ENCODE peak calls at places on chromosomes 7 and 10, in six cellular contexts. One of them, this sample, is unnamed.

GRCh38 chr7:157644946-157645345 is 308.1 kb downstream of the DNAJB6 start:
- DNase-seq in HepG2: no peak
- DNase-seq in A549: no peak
- DNase-seq in K562: no peak
- DNase-seq in GM12878: no peak
- DNase-seq in endothelial cell of umbilical vein: no peak
- DNase-seq in this sample: no peak

GRCh38 chr7:50621932-50622587 is 56.9 kb upstream of the DDC start:
- DNase-seq in A549: no peak
- DNase-seq in GM12878: no peak
- DNase-seq in endothelial cell of umbilical vein: no peak
- DNase-seq in K562: no peak
- DNase-seq in HepG2: no peak
- DNase-seq in this sample: no peak

GRCh38 chr7:15703732-15704131 is 17.2 kb upstream of the MEOX2 start:
- DNase-seq in A549: no peak
- DNase-seq in K562: no peak
- DNase-seq in endothelial cell of umbilical vein: no peak
- DNase-seq in GM12878: no peak
- DNase-seq in HepG2: no peak
- DNase-seq in this sample: no peak

GRCh38 chr10:110007171-110007700 is 548 bp upstream of the ADD3 start:
- DNase-seq in A549: peak; percentile 35
- DNase-seq in endothelial cell of umbilical vein: no peak
- DNase-seq in K562: peak; percentile 53
- DNase-seq in GM12878: no peak
- DNase-seq in HepG2: no peak
- DNase-seq in this sample: no peak

GRCh38 chr10:12201543-12201942 is 5.6 kb downstream of the CDC123 start:
- DNase-seq in endothelial cell of umbilical vein: no peak
- DNase-seq in HepG2: no peak
- DNase-seq in GM12878: no peak
- DNase-seq in A549: no peak
- DNase-seq in K562: no peak
- DNase-seq in this sample: no peak

GRCh38 chr10:536371-536925 is 153.0 kb downstream of the DIP2C start:
- DNase-seq in K562: no peak
- DNase-seq in A549: no peak
- DNase-seq in HepG2: no peak
- DNase-seq in endothelial cell of umbilical vein: no peak
- DNase-seq in GM12878: no peak
- DNase-seq in this sample: no peak

GRCh38 chr10:17647316-17647715 is 3.4 kb downstream of the STAM start:
- DNase-seq in GM12878: no peak
- DNase-seq in K562: no peak
- DNase-seq in HepG2: no peak
- DNase-seq in endothelial cell of umbilical vein: no peak
- DNase-seq in A549: no peak
- DNase-seq in this sample: peak; percentile 57

GRCh38 chr7:34756691-34757090 is 98.7 kb downstream of the NPSR1 start:
- DNase-seq in A549: no peak
- DNase-seq in GM12878: no peak
- DNase-seq in HepG2: no peak
- DNase-seq in endothelial cell of umbilical vein: no peak
- DNase-seq in K562: no peak
- DNase-seq in this sample: no peak

GRCh38 chr10:94292448-94293118 is 70.2 kb downstream of the NOC3L start:
- DNase-seq in endothelial cell of umbilical vein: peak; percentile 60
- DNase-seq in HepG2: no peak
- DNase-seq in A549: no peak
- DNase-seq in K562: no peak
- DNase-seq in GM12878: no peak
- DNase-seq in this sample: no peak

GRCh38 chr10:128451879-128452278 is 325.7 kb upstream of the MKI67 start:
- DNase-seq in A549: no peak
- DNase-seq in K562: no peak
- DNase-seq in endothelial cell of umbilical vein: no peak
- DNase-seq in HepG2: no peak
- DNase-seq in GM12878: no peak
- DNase-seq in this sample: no peak

GRCh38 chr10:103543617-103544525 is 50.4 kb downstream of the NEURL1 start:
- DNase-seq in GM12878: no peak
- DNase-seq in K562: no peak
- DNase-seq in A549: no peak
- DNase-seq in endothelial cell of umbilical vein: no peak
- DNase-seq in HepG2: no peak
- DNase-seq in this sample: no peak

GRCh38 chr10:132526676-132527075 is 10.9 kb upstream of the INPP5A start:
- DNase-seq in K562: no peak
- DNase-seq in endothelial cell of umbilical vein: no peak
- DNase-seq in A549: no peak
- DNase-seq in HepG2: no peak
- DNase-seq in GM12878: no peak
- DNase-seq in this sample: no peak

GRCh38 chr7:24979470-24979862 is 512 bp downstream of the OSBPL3 start:
- DNase-seq in endothelial cell of umbilical vein: peak; percentile 71
- DNase-seq in A549: peak; percentile 63
- DNase-seq in K562: peak; percentile 67
- DNase-seq in HepG2: peak; percentile 47
- DNase-seq in GM12878: no peak
- DNase-seq in this sample: peak; percentile 90

GRCh38 chr7:38070718-38071117 is 107.3 kb upstream of the STARD3NL start:
- DNase-seq in GM12878: no peak
- DNase-seq in A549: peak; percentile 28
- DNase-seq in HepG2: no peak
- DNase-seq in K562: peak; percentile 35
- DNase-seq in endothelial cell of umbilical vein: no peak
- DNase-seq in this sample: peak; percentile 46

GRCh38 chr7:95509199-95509598 is 23.5 kb downstream of the ASB4 start:
- DNase-seq in GM12878: no peak
- DNase-seq in HepG2: peak; percentile 25
- DNase-seq in K562: no peak
- DNase-seq in endothelial cell of umbilical vein: peak; percentile 20
- DNase-seq in A549: no peak
- DNase-seq in this sample: peak; percentile 19

GRCh38 chr10:124996127-124996853 is 54.4 kb downstream of the ZRANB1 start:
- DNase-seq in endothelial cell of umbilical vein: no peak
- DNase-seq in GM12878: no peak
- DNase-seq in A549: no peak
- DNase-seq in HepG2: no peak
- DNase-seq in K562: no peak
- DNase-seq in this sample: no peak

GRCh38 chr7:150351587-150352194 is 10.3 kb upstream of the RARRES2 start:
- DNase-seq in GM12878: no peak
- DNase-seq in endothelial cell of umbilical vein: no peak
- DNase-seq in K562: no peak
- DNase-seq in A549: no peak
- DNase-seq in HepG2: no peak
- DNase-seq in this sample: no peak

GRCh38 chr7:129150199-129150996 is 5.9 kb downstream of the TSPAN33 start:
- DNase-seq in GM12878: no peak
- DNase-seq in K562: peak; percentile 87
- DNase-seq in A549: no peak
- DNase-seq in HepG2: no peak
- DNase-seq in endothelial cell of umbilical vein: no peak
- DNase-seq in this sample: no peak

DNA sequence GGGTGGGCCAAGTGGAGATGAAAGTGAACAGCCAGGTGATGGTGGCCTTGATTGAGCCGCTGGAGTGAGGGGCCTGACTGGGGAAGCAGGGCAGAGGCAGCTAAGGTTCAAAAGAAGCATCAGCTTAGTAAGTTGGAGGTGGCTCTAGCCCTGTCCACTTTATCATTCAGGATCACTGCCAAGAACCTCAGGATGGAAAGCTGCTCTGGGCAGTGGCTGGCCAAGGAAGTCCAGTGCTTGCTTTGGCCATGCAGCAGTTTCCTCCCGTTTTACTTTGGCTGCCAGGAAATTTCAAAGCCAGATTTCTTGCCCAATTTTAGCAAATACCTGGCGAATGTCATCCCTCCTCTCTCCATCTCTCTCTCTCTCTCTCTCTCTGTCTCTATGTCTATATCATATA is 384.9 kb downstream of the PLXNA4 start:
- DNase-seq in K562: no peak
- DNase-seq in GM12878: no peak
- DNase-seq in A549: no peak
- DNase-seq in endothelial cell of umbilical vein: peak; percentile 76
- DNase-seq in HepG2: no peak
- DNase-seq in this sample: no peak
- TF ChIP-seq MYC in K562: no peak
- TF ChIP-seq MYC in GM12878: no peak
- TF ChIP-seq MYC in A549: no peak
- TF ChIP-seq MYC in endothelial cell of umbilical vein: no peak
- TF ChIP-seq MYC in HepG2: no peak
- TF ChIP-seq MYC in this sample: no peak

GRCh38 chr10:11118696-11119095 is 101.0 kb downstream of the CELF2 start:
- DNase-seq in HepG2: no peak
- DNase-seq in K562: no peak
- DNase-seq in A549: no peak
- DNase-seq in endothelial cell of umbilical vein: no peak
- DNase-seq in GM12878: no peak
- DNase-seq in this sample: no peak
- TF ChIP-seq MYC in HepG2: no peak
- TF ChIP-seq MYC in K562: no peak
- TF ChIP-seq MYC in A549: no peak
- TF ChIP-seq MYC in endothelial cell of umbilical vein: no peak
- TF ChIP-seq MYC in GM12878: no peak
- TF ChIP-seq MYC in this sample: no peak

GRCh38 chr10:1788401-1788800 is 51.1 kb upstream of the ADARB2 start:
- DNase-seq in K562: no peak
- DNase-seq in HepG2: no peak
- DNase-seq in endothelial cell of umbilical vein: no peak
- DNase-seq in GM12878: no peak
- DNase-seq in A549: no peak
- DNase-seq in this sample: no peak
- TF ChIP-seq MYC in K562: no peak
- TF ChIP-seq MYC in HepG2: no peak
- TF ChIP-seq MYC in endothelial cell of umbilical vein: no peak
- TF ChIP-seq MYC in GM12878: no peak
- TF ChIP-seq MYC in A549: no peak
- TF ChIP-seq MYC in this sample: no peak

GRCh38 chr7:138662066-138663061 is 38.8 kb downstream of the SVOPL start:
- DNase-seq in A549: no peak
- DNase-seq in K562: no peak
- DNase-seq in GM12878: no peak
- DNase-seq in endothelial cell of umbilical vein: no peak
- DNase-seq in HepG2: no peak
- DNase-seq in this sample: peak; percentile 16
- TF ChIP-seq MYC in A549: no peak
- TF ChIP-seq MYC in K562: no peak
- TF ChIP-seq MYC in GM12878: no peak
- TF ChIP-seq MYC in endothelial cell of umbilical vein: no peak
- TF ChIP-seq MYC in HepG2: no peak
- TF ChIP-seq MYC in this sample: no peak

DNA sequence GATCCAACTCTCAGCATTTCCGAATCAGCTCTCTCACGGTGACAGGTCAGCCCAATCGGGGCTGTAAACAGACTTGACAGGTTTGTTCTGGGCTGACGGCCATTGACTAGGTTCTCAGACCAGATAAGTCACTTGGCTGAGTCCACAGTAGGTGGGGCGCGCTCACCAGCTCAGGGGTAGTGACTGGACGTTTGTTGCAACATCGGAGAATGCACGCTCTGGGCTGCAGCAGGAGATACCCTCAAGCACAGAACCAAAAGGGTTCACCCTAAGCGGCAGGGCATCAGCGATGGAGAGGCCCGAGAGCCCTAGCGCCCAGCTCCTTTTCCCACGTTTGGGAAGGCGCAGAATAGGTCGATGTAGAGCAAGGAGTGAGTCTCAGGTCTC is 1.8 kb downstream of the KLLN start:
- DNase-seq in endothelial cell of umbilical vein: peak; percentile 81
- DNase-seq in A549: no peak
- DNase-seq in HepG2: peak; percentile 82
- DNase-seq in GM12878: peak; percentile 47
- DNase-seq in K562: peak; percentile 68
- DNase-seq in this sample: peak; percentile 96
- TF ChIP-seq MYC in endothelial cell of umbilical vein: no peak
- TF ChIP-seq MYC in A549: no peak
- TF ChIP-seq MYC in HepG2: no peak
- TF ChIP-seq MYC in GM12878: no peak
- TF ChIP-seq MYC in K562: no peak
- TF ChIP-seq MYC in this sample: peak; percentile 41

This sample was measured in NB4.